ENCODE peak calls at places on chromosomes 3 and 15, in six cellular contexts. One of them, this sample, is unnamed.

GRCh38 chr3:98545940-98546339 is 14.2 kb downstream of the GPR15 start:
- DNase-seq in fibroblast of mammary gland: no peak
- DNase-seq in Calu3: no peak
- DNase-seq in WERI-Rb-1: no peak
- DNase-seq in cardiac muscle cell: no peak
- DNase-seq in neural crest cell: no peak
- DNase-seq in this sample: no peak

GRCh38 chr3:184481924-184482671 is 79.5 kb upstream of the EPHB3 start:
- DNase-seq in cardiac muscle cell: no peak
- DNase-seq in WERI-Rb-1: peak
- DNase-seq in fibroblast of mammary gland: no peak
- DNase-seq in Calu3: no peak
- DNase-seq in neural crest cell: no peak
- DNase-seq in this sample: no peak

GRCh38 chr3:46460051-46460450 is 4.7 kb downstream of the LTF start:
- DNase-seq in Calu3: no peak
- DNase-seq in cardiac muscle cell: no peak
- DNase-seq in fibroblast of mammary gland: no peak
- DNase-seq in neural crest cell: no peak
- DNase-seq in WERI-Rb-1: no peak
- DNase-seq in this sample: no peak

GRCh38 chr15:98452238-98452637 is 196.1 kb upstream of the IGF1R start:
- DNase-seq in fibroblast of mammary gland: no peak
- DNase-seq in Calu3: no peak
- DNase-seq in WERI-Rb-1: no peak
- DNase-seq in neural crest cell: no peak
- DNase-seq in cardiac muscle cell: no peak
- DNase-seq in this sample: no peak

GRCh38 chr3:8286749-8287148 is 214.9 kb upstream of the LMCD1 start:
- DNase-seq in neural crest cell: no peak
- DNase-seq in Calu3: no peak
- DNase-seq in WERI-Rb-1: no peak
- DNase-seq in cardiac muscle cell: no peak
- DNase-seq in fibroblast of mammary gland: no peak
- DNase-seq in this sample: no peak

GRCh38 chr3:32684029-32684799 is 774 bp upstream of the CNOT10 start:
- DNase-seq in Calu3: no peak
- DNase-seq in cardiac muscle cell: no peak
- DNase-seq in fibroblast of mammary gland: no peak
- DNase-seq in WERI-Rb-1: no peak
- DNase-seq in neural crest cell: no peak
- DNase-seq in this sample: no peak

GRCh38 chr15:88912500-88912921 is 668 bp downstream of the MFGE8 start:
- DNase-seq in Calu3: no peak
- DNase-seq in cardiac muscle cell: peak
- DNase-seq in fibroblast of mammary gland: peak
- DNase-seq in neural crest cell: peak
- DNase-seq in WERI-Rb-1: peak
- DNase-seq in this sample: peak

GRCh38 chr15:41207687-41208448 is 22.7 kb downstream of the EXD1 start:
- DNase-seq in neural crest cell: no peak
- DNase-seq in fibroblast of mammary gland: peak
- DNase-seq in cardiac muscle cell: peak
- DNase-seq in WERI-Rb-1: no peak
- DNase-seq in Calu3: no peak
- DNase-seq in this sample: no peak

GRCh38 chr3:124845406-124845805 is 41.8 kb downstream of the ITGB5 start:
- DNase-seq in WERI-Rb-1: no peak
- DNase-seq in fibroblast of mammary gland: peak
- DNase-seq in neural crest cell: no peak
- DNase-seq in cardiac muscle cell: peak
- DNase-seq in Calu3: peak
- DNase-seq in this sample: no peak

GRCh38 chr3:52404391-52404790 is 40.5 kb downstream of the SEMA3G start:
- DNase-seq in WERI-Rb-1: no peak
- DNase-seq in neural crest cell: no peak
- DNase-seq in Calu3: no peak
- DNase-seq in fibroblast of mammary gland: no peak
- DNase-seq in cardiac muscle cell: no peak
- DNase-seq in this sample: no peak

GRCh38 chr15:77695548-77695947 is 62.8 kb upstream of the LINGO1 start:
- DNase-seq in Calu3: no peak
- DNase-seq in fibroblast of mammary gland: no peak
- DNase-seq in cardiac muscle cell: no peak
- DNase-seq in WERI-Rb-1: no peak
- DNase-seq in neural crest cell: no peak
- DNase-seq in this sample: no peak

GRCh38 chr3:190731596-190731995 is 130.9 kb downstream of the GMNC start:
- DNase-seq in fibroblast of mammary gland: no peak
- DNase-seq in neural crest cell: no peak
- DNase-seq in Calu3: no peak
- DNase-seq in WERI-Rb-1: no peak
- DNase-seq in cardiac muscle cell: no peak
- DNase-seq in this sample: no peak

GRCh38 chr3:24607281-24607680 is 112.6 kb upstream of the THRB start:
- DNase-seq in WERI-Rb-1: no peak
- DNase-seq in neural crest cell: no peak
- DNase-seq in Calu3: no peak
- DNase-seq in fibroblast of mammary gland: no peak
- DNase-seq in cardiac muscle cell: no peak
- DNase-seq in this sample: no peak

GRCh38 chr3:157913751-157914150 is 192.5 kb downstream of the SHOX2 start:
- DNase-seq in WERI-Rb-1: no peak
- DNase-seq in neural crest cell: no peak
- DNase-seq in cardiac muscle cell: peak
- DNase-seq in fibroblast of mammary gland: peak
- DNase-seq in Calu3: no peak
- DNase-seq in this sample: no peak

GRCh38 chr3:124260206-124260915 is 268.4 kb upstream of the ROPN1 start:
- DNase-seq in neural crest cell: no peak
- DNase-seq in Calu3: no peak
- DNase-seq in fibroblast of mammary gland: peak
- DNase-seq in WERI-Rb-1: no peak
- DNase-seq in cardiac muscle cell: peak
- DNase-seq in this sample: no peak

GRCh38 chr3:30006111-30006510 is 600.3 kb upstream of the TGFBR2 start:
- DNase-seq in cardiac muscle cell: no peak
- DNase-seq in fibroblast of mammary gland: peak
- DNase-seq in WERI-Rb-1: no peak
- DNase-seq in neural crest cell: no peak
- DNase-seq in Calu3: no peak
- DNase-seq in this sample: no peak

GRCh38 chr15:94231728-94232086 is 346 bp downstream of the MCTP2 start:
- DNase-seq in Calu3: no peak
- DNase-seq in neural crest cell: peak
- DNase-seq in WERI-Rb-1: no peak
- DNase-seq in cardiac muscle cell: peak
- DNase-seq in fibroblast of mammary gland: no peak
- DNase-seq in this sample: peak

GRCh38 chr3:57855281-57855680 is 99.2 kb downstream of the SLMAP start:
- DNase-seq in cardiac muscle cell: no peak
- DNase-seq in Calu3: no peak
- DNase-seq in fibroblast of mammary gland: peak
- DNase-seq in WERI-Rb-1: no peak
- DNase-seq in neural crest cell: no peak
- DNase-seq in this sample: no peak

GRCh38 chr3:57855943-57856342 is 99.8 kb downstream of the SLMAP start:
- DNase-seq in fibroblast of mammary gland: peak
- DNase-seq in neural crest cell: no peak
- DNase-seq in WERI-Rb-1: no peak
- DNase-seq in cardiac muscle cell: no peak
- DNase-seq in Calu3: no peak
- DNase-seq in this sample: no peak

GRCh38 chr3:57856675-57857074 is 100.6 kb downstream of the SLMAP start:
- DNase-seq in neural crest cell: no peak
- DNase-seq in cardiac muscle cell: peak
- DNase-seq in fibroblast of mammary gland: peak
- DNase-seq in WERI-Rb-1: no peak
- DNase-seq in Calu3: no peak
- DNase-seq in this sample: no peak

GRCh38 chr3:57851304-57851703 is 95.2 kb downstream of the SLMAP start:
- DNase-seq in fibroblast of mammary gland: no peak
- DNase-seq in cardiac muscle cell: no peak
- DNase-seq in Calu3: no peak
- DNase-seq in WERI-Rb-1: no peak
- DNase-seq in neural crest cell: no peak
- DNase-seq in this sample: no peak

GRCh38 chr3:57852896-57853295 is 96.8 kb downstream of the SLMAP start:
- DNase-seq in cardiac muscle cell: peak
- DNase-seq in Calu3: no peak
- DNase-seq in neural crest cell: no peak
- DNase-seq in WERI-Rb-1: no peak
- DNase-seq in fibroblast of mammary gland: peak
- DNase-seq in this sample: no peak
- TF ChIP-seq CTCF in cardiac muscle cell: peak
- TF ChIP-seq CTCF in Calu3: no peak
- TF ChIP-seq CTCF in neural crest cell: peak
- TF ChIP-seq CTCF in WERI-Rb-1: no peak
- TF ChIP-seq CTCF in fibroblast of mammary gland: peak
- TF ChIP-seq CTCF in this sample: no peak

DNA sequence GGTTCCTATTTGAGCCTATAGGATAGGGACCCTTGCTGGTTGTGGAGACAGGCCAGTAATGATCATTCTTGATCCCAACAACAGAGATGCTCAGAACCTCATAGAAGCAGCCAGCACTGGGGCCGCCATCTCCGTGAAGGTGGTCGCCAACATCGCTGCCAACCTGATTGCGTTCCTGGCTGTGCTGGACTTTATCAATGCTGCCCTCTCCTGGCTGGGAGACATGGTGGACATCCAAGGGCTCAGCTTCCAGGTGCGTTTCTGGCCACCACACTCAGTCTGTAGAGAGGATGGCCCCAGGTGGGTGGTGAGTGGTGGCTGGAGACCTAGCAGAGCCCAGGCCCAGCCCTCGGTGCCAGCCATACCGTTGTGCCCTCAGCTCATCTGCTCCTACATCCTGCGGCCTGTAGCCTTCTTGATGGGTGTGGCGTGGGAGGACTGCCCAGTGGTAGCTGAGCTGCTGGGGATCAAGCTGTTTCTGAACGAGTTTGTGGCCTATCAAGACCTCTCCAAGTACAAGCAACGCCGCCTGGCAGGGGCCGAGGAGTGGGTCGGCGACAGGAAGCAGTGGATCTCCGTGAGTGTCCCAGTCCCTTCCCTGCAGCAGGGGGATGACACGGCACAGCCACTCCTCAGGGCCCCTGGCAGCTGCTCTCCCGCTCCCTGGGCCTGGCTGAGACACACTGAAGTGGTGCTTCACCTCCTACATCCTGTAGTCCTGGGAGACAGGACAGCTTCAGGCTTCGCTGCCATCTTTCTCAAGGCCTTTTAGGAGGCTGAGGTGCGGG is 46.5 kb upstream of the PDE8A start:
- DNase-seq in fibroblast of mammary gland: no peak
- DNase-seq in cardiac muscle cell: no peak
- DNase-seq in neural crest cell: no peak
- DNase-seq in WERI-Rb-1: peak
- DNase-seq in Calu3: peak
- DNase-seq in this sample: no peak
- TF ChIP-seq CTCF in fibroblast of mammary gland: no peak
- TF ChIP-seq CTCF in cardiac muscle cell: no peak
- TF ChIP-seq CTCF in neural crest cell: no peak
- TF ChIP-seq CTCF in WERI-Rb-1: peak
- TF ChIP-seq CTCF in Calu3: peak
- TF ChIP-seq CTCF in this sample: no peak

GRCh38 chr3:13420051-13420816 is at the start of gene NUP210:
- DNase-seq in fibroblast of mammary gland: no peak
- DNase-seq in WERI-Rb-1: peak
- DNase-seq in neural crest cell: peak
- DNase-seq in Calu3: peak
- DNase-seq in cardiac muscle cell: no peak
- DNase-seq in this sample: peak
- TF ChIP-seq CTCF in fibroblast of mammary gland: no peak
- TF ChIP-seq CTCF in WERI-Rb-1: peak
- TF ChIP-seq CTCF in neural crest cell: peak
- TF ChIP-seq CTCF in Calu3: no peak
- TF ChIP-seq CTCF in cardiac muscle cell: no peak
- TF ChIP-seq CTCF in this sample: no peak

GRCh38 chr3:38707730-38708129 is 58.2 kb upstream of the SCN5A start:
- DNase-seq in fibroblast of mammary gland: no peak
- DNase-seq in neural crest cell: no peak
- DNase-seq in WERI-Rb-1: no peak
- DNase-seq in Calu3: no peak
- DNase-seq in cardiac muscle cell: no peak
- DNase-seq in this sample: no peak
- TF ChIP-seq CTCF in fibroblast of mammary gland: peak
- TF ChIP-seq CTCF in neural crest cell: peak
- TF ChIP-seq CTCF in WERI-Rb-1: peak
- TF ChIP-seq CTCF in Calu3: no peak
- TF ChIP-seq CTCF in cardiac muscle cell: peak
- TF ChIP-seq CTCF in this sample: no peak

GRCh38 chr3:106533761-106534160 is 664.9 kb upstream of the CBLB start:
- DNase-seq in Calu3: no peak
- DNase-seq in WERI-Rb-1: no peak
- DNase-seq in fibroblast of mammary gland: no peak
- DNase-seq in neural crest cell: no peak
- DNase-seq in cardiac muscle cell: no peak
- DNase-seq in this sample: no peak
- TF ChIP-seq CTCF in Calu3: no peak
- TF ChIP-seq CTCF in WERI-Rb-1: no peak
- TF ChIP-seq CTCF in fibroblast of mammary gland: no peak
- TF ChIP-seq CTCF in neural crest cell: no peak
- TF ChIP-seq CTCF in cardiac muscle cell: no peak
- TF ChIP-seq CTCF in this sample: no peak

GRCh38 chr3:165778891-165779290 is 58.3 kb downstream of the BCHE start:
- DNase-seq in WERI-Rb-1: no peak
- DNase-seq in neural crest cell: no peak
- DNase-seq in fibroblast of mammary gland: no peak
- DNase-seq in Calu3: no peak
- DNase-seq in cardiac muscle cell: no peak
- DNase-seq in this sample: no peak
- TF ChIP-seq CTCF in WERI-Rb-1: no peak
- TF ChIP-seq CTCF in neural crest cell: no peak
- TF ChIP-seq CTCF in fibroblast of mammary gland: no peak
- TF ChIP-seq CTCF in Calu3: no peak
- TF ChIP-seq CTCF in cardiac muscle cell: no peak
- TF ChIP-seq CTCF in this sample: no peak